ENCODE peak calls at places on chromosome 1, in nine cellular contexts. Z, R, G, W, J, Y, H, A and D are unnamed samples.

GRCh38 chr1:36166938-36167910 is 11.3 kb downstream of the MAP7D1 start:
- DNase-seq in Z (no peak), R (no peak), G (no peak), W (no peak), J (no peak), Y (no peak), H (peak), A (no peak), D (no peak)

GRCh38 chr1:43058545-43059360 is 100.1 kb upstream of the SLC2A1 start:
- DNase-seq in Z (no peak), R (no peak), G (no peak), W (no peak), J (no peak), Y (no peak), H (no peak), A (no peak), D (no peak)

GRCh38 chr1:36643391-36644270 is 160.9 kb upstream of the CSF3R start:
- DNase-seq in Z (no peak), R (no peak), G (no peak), W (no peak), J (no peak), Y (no peak), H (no peak), A (peak), D (no peak)

GRCh38 chr1:218878369-218878768 is 295.3 kb upstream of the LYPLAL1 start:
- DNase-seq in Z (no peak), R (no peak), G (no peak), W (no peak), J (no peak), Y (no peak), H (no peak), A (no peak), D (no peak)

GRCh38 chr1:215530401-215530984 is 36.6 kb upstream of the KCTD3 start:
- DNase-seq in Z (no peak), R (no peak), G (no peak), W (no peak), J (no peak), Y (no peak), H (no peak), A (no peak), D (no peak)

GRCh38 chr1:1072849-1073742 is 1.0 kb downstream of the RNF223 start:
- DNase-seq in Z (no peak), R (no peak), G (no peak), W (peak), J (peak), Y (peak), H (no peak), A (no peak), D (no peak)

GRCh38 chr1:109547412-109548320 is 749 bp upstream of the GNAI3 start:
- DNase-seq in Z (peak), R (no peak), G (no peak), W (no peak), J (no peak), Y (no peak), H (peak), A (peak), D (no peak)

GRCh38 chr1:81808760-81809159 is 8.0 kb downstream of the ADGRL2 start:
- DNase-seq in Z (no peak), R (no peak), G (no peak), W (no peak), J (no peak), Y (no peak), H (no peak), A (no peak), D (no peak)

GRCh38 chr1:206911064-206911663 is 10.6 kb downstream of the FCMR start:
- DNase-seq in Z (peak), R (peak), G (peak), W (no peak), J (no peak), Y (no peak), H (peak), A (peak), D (no peak)

GRCh38 chr1:243926803-243927245 is 76.8 kb upstream of the AKT3 start:
- DNase-seq in Z (no peak), R (no peak), G (peak), W (no peak), J (no peak), Y (no peak), H (no peak), A (no peak), D (peak)